ENCODE peak calls at places on chromosomes 11 and 22, in ten cellular contexts. Q is fibroblast of lung; Y is heart left ventricle; T is astrocyte; E is HAP-1; G is CD8-positive, alpha-beta memory T cell; L is breast epithelium; F is Caco-2; K is lung; N is ovary. S is an unnamed sample.

GRCh38 chr11:15829312-15829711 is 527.0 kb downstream of the SOX6 start:
- DNase-seq in Q (no peak), Y (no peak), T (no peak), E (no peak), G (no peak), L (no peak), F (no peak), K (no peak), N (no peak), S (no peak)

GRCh38 chr11:36635463-36635862 is 37.4 kb upstream of the RAG2 start:
- DNase-seq in Q (no peak), Y (no peak), T (no peak), E (no peak), G (no peak), L (no peak), F (no peak), K (no peak), N (no peak), S (no peak)

GRCh38 chr22:43275545-43275981 is 67.6 kb downstream of the SCUBE1 start:
- DNase-seq in Q (no peak), Y (no peak), T (no peak), E (no peak), G (no peak), L (no peak), F (no peak), K (no peak), N (no peak), S (no peak)

GRCh38 chr11:68575025-68575665 is 109.2 kb upstream of the GAL start:
- DNase-seq in Q (no peak), Y (no peak), T (no peak), E (no peak), G (no peak), L (no peak), F (no peak), K (no peak), N (no peak), S (no peak)

GRCh38 chr11:94144233-94144632 is 15.6 kb downstream of the PANX1 start:
- DNase-seq in Q (no peak), Y (no peak), T (no peak), E (no peak), G (no peak), L (no peak), F (peak; percentile 29), K (no peak), N (no peak), S (no peak)

GRCh38 chr11:94325681-94326080 is 21.3 kb downstream of the IZUMO1R start:
- DNase-seq in Q (no peak), Y (no peak), T (no peak), E (peak; percentile 14), G (peak; percentile 1), L (no peak), F (peak; percentile 61), K (no peak), N (no peak), S (no peak)

GRCh38 chr11:45328726-45329125 is 42.6 kb upstream of the SYT13 start:
- DNase-seq in Q (no peak), Y (no peak), T (no peak), E (no peak), G (no peak), L (no peak), F (no peak), K (no peak), N (no peak), S (no peak)

GRCh38 chr11:118157186-118157895 is 4.7 kb upstream of the SCN4B start:
- DNase-seq in Q (no peak), Y (no peak), T (no peak), E (no peak), G (no peak), L (no peak), F (no peak), K (no peak), N (no peak), S (no peak)

GRCh38 chr11:84471501-84471900 is 1155.6 kb downstream of the DLG2 start:
- DNase-seq in Q (no peak), Y (no peak), T (no peak), E (no peak), G (no peak), L (no peak), F (no peak), K (no peak), N (no peak), S (no peak)

GRCh38 chr11:102794382-102794781 is 3.6 kb downstream of the MMP1 start:
- DNase-seq in Q (peak; percentile 14), Y (no peak), T (no peak), E (no peak), G (no peak), L (no peak), F (peak; percentile 61), K (no peak), N (no peak), S (no peak)

GRCh38 chr22:22857607-22858558 is 29.7 kb upstream of the IGLL5 start:
- DNase-seq in Q (no peak), Y (no peak), T (no peak), E (no peak), G (no peak), L (no peak), F (no peak), K (no peak), N (no peak), S (no peak)

GRCh38 chr22:22856885-22857606 is 30.6 kb upstream of the IGLL5 start:
- DNase-seq in Q (no peak), Y (no peak), T (no peak), E (no peak), G (no peak), L (no peak), F (no peak), K (no peak), N (no peak), S (no peak)

GRCh38 chr22:22855085-22855484 is 32.5 kb upstream of the IGLL5 start:
- DNase-seq in Q (no peak), Y (no peak), T (no peak), E (no peak), G (no peak), L (no peak), F (no peak), K (no peak), N (no peak), S (no peak)

GRCh38 chr22:22855617-22856308 is 31.9 kb upstream of the IGLL5 start:
- DNase-seq in Q (no peak), Y (no peak), T (no peak), E (no peak), G (peak; percentile 21), L (no peak), F (peak; percentile 57), K (no peak), N (no peak), S (no peak)

GRCh38 chr22:22856364-22856763 is 31.3 kb upstream of the IGLL5 start:
- DNase-seq in Q (no peak), Y (no peak), T (no peak), E (no peak), G (no peak), L (no peak), F (no peak), K (no peak), N (no peak), S (no peak)
- H3K4me1 ChIP-seq in Q (no peaks in the 10 kb centered on the region), Y (no peaks in the 10 kb centered on the region), T (no peaks in the 10 kb centered on the region), E (no peaks in the 10 kb centered on the region), G (no peaks in the 10 kb centered on the region), L (no peaks in the 10 kb centered on the region), F (no peaks in the 10 kb centered on the region), K (no peaks in the 10 kb centered on the region), N (no peaks in the 10 kb centered on the region), S (no peaks in the 10 kb centered on the region)

GRCh38 chr22:26957176-26957575 is 299.8 kb downstream of the MIAT start:
- DNase-seq in Q (no peak), Y (no peak), T (no peak), E (no peak), G (no peak), L (no peak), F (no peak), K (no peak), N (no peak), S (no peak)
- H3K27me3 ChIP-seq in Q (peaks cover 19% of the 10 kb centered on the region), Y (peaks cover 8% of the 10 kb centered on the region), T (peaks cover 53% of the 10 kb centered on the region), E (peaks cover 51% of the 10 kb centered on the region), G (peaks cover 3% of the 10 kb centered on the region), L (no peaks in the 10 kb centered on the region), F (no peaks in the 10 kb centered on the region), K (peaks cover 4% of the 10 kb centered on the region), N (no peaks in the 10 kb centered on the region), S (no peaks in the 10 kb centered on the region)

GRCh38 chr22:46026907-46027218 is 49.9 kb upstream of the WNT7B start:
- DNase-seq in Q (no peak), Y (no peak), T (no peak), E (no peak), G (no peak), L (no peak), F (no peak), K (no peak), N (no peak), S (no peak)
- H3K4me3 ChIP-seq in Q (no peak overlapping the region), Y (peak overlapping the region; percentile 56), T (peak overlapping the region; percentile 47), E (no peak overlapping the region), G (no peak overlapping the region), L (peak overlapping the region; percentile 72), F (peak overlapping the region; percentile 36), K (no peak overlapping the region), N (peak overlapping the region; percentile 42), S (no peak overlapping the region)

GRCh38 chr11:47541070-47541469 is 11.9 kb downstream of the CELF1 start:
- DNase-seq in Q (no peak), Y (no peak), T (no peak), E (no peak), G (no peak), L (no peak), F (no peak), K (no peak), N (no peak), S (no peak)

GRCh38 chr11:47539681-47540039 is 13.3 kb downstream of the CELF1 start:
- DNase-seq in Q (no peak), Y (no peak), T (no peak), E (no peak), G (no peak), L (no peak), F (no peak), K (no peak), N (no peak), S (no peak)

GRCh38 chr11:47536925-47537324 is 16.0 kb downstream of the CELF1 start:
- DNase-seq in Q (no peak), Y (no peak), T (no peak), E (no peak), G (no peak), L (no peak), F (no peak), K (no peak), N (no peak), S (no peak)

GRCh38 chr11:47534707-47535251 is 18.2 kb downstream of the CELF1 start:
- DNase-seq in Q (no peak), Y (no peak), T (no peak), E (no peak), G (no peak), L (no peak), F (no peak), K (no peak), N (no peak), S (no peak)

DNA sequence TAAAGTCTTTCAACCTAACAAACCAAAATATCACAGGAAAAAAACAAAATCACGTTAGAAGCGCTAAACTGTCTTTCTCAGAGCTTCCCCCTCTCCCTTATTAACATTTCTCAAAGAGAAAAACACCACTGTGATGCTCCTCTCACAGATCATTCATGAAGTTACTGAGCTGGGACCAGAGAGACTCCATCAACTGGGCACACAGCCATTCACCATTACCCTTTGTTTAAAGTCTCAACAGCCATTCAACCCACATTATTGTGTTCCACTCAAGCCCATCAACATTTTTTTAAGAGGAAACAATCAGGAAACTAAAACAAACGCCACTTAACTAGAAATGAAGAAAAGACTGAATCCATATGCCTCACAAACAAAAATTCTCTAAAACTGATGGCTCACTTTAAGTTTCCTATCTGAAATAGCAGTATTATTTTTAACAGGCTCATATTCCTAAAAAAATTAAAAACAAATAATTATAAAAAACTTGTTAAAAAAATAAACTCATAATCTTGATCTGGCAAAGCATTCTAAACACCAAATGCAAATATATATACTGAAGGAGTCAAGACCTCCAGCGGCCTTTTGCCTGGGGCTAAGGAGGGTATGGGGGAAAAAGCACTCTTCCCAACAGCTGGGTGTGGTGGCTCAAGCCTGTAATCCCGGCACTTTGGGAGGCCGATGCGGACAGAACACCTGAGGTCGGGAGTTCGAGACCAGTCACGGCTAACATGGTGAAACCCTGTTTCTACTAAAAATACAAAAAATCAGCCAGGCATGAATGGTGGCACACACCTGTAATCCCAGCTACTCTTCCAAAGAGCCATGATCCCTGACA is 14.0 kb downstream of the CELF1 start:
- DNase-seq in Q (peak; percentile 49), Y (no peak), T (no peak), E (peak; percentile 70), G (no peak), L (no peak), F (no peak), K (no peak), N (no peak), S (peak; percentile 49)
- H3K4me1 ChIP-seq in Q (peaks cover 14% of the 10 kb centered on the region), Y (peaks cover 29% of the 10 kb centered on the region), T (peaks cover 24% of the 10 kb centered on the region), E (peaks cover 42% of the 10 kb centered on the region), G (peaks cover 51% of the 10 kb centered on the region), L (peaks cover 7% of the 10 kb centered on the region), F (no peaks in the 10 kb centered on the region), K (peaks cover 10% of the 10 kb centered on the region), N (peaks cover 13% of the 10 kb centered on the region), S (peaks cover 6% of the 10 kb centered on the region)

S was measured in aorta.